ENCODE peak calls at places on chromosomes 13 and 19, in six cellular contexts. O is HEK293T; Z is H54; X is OCI-M1; S is activated naive CD4-positive, alpha-beta T cell treated with anti-CD3 and anti-CD28 coated beads, Interleukin-2, amount 50 U/mL, for 72 hours; K is activated CD4-positive, alpha-beta T cell treated with anti-CD3 and anti-CD28 coated beads, Interleukin-2, amount 10 ng/mL, durations not matched to agents 7 days and 5 days. N is an unnamed sample.

GRCh38 chr19:35533822-35534521 is 716 bp downstream of the GAPDHS start:
- DNase-seq in Z (no peak), K (peak), S (peak), O (no peak), X (no peak), N (peak)

GRCh38 chr19:4633140-4633967 is 6.0 kb upstream of the TNFAIP8L1 start:
- DNase-seq in Z (peak), S (peak), O (peak), K (peak), X (peak), N (peak)

GRCh38 chr13:114093118-114093517 is 39.3 kb downstream of the RASA3 start:
- DNase-seq in S (no peak), O (no peak), K (no peak), Z (no peak), X (no peak), N (no peak)

GRCh38 chr13:51292000-51292550 is 47.4 kb upstream of the SERPINE3 start:
- DNase-seq in Z (no peak), O (no peak), K (no peak), S (no peak), X (no peak), N (no peak)

GRCh38 chr13:86922936-86923335 is 748.2 kb upstream of the SLITRK5 start:
- DNase-seq in X (no peak), O (no peak), Z (no peak), S (no peak), K (no peak), N (peak)

GRCh38 chr13:80100636-80101035 is 240.3 kb downstream of the SPRY2 start:
- DNase-seq in Z (no peak), S (no peak), K (no peak), X (no peak), O (no peak), N (no peak)

GRCh38 chr13:43986395-43986794 is 106.7 kb downstream of the LACC1 start:
- DNase-seq in S (no peak), O (no peak), Z (no peak), K (no peak), X (no peak), N (no peak)

GRCh38 chr13:110782185-110782584 is 68.7 kb downstream of the ING1 start:
- DNase-seq in O (no peak), S (no peak), K (no peak), X (no peak), Z (no peak), N (no peak)